ENCODE peak calls at places on chromosomes 2 and 18, in six cellular contexts. One of them, this sample, is unnamed.
A peak's percentile ranks its signal among the peaks of the same experiment; 100 is the strongest.

GRCh38 chr18:23143059-23143831 is 8.0 kb downstream of the CABLES1 start:
- DNase-seq in activated T-helper 1 cell treated with Interleukin-2 at 50 U/mL for 16 hours: no peak
- DNase-seq in effector memory CD4-positive, alpha-beta T cell: no peak
- DNase-seq in H1: no peak
- DNase-seq in COR-L47: no peak
- DNase-seq in T follicular helper cell: no peak
- DNase-seq in this sample: no peak

GRCh38 chr2:171316220-171316619 is 117.6 kb downstream of the METTL8 start:
- DNase-seq in effector memory CD4-positive, alpha-beta T cell: no peak
- DNase-seq in COR-L47: no peak
- DNase-seq in activated T-helper 1 cell treated with Interleukin-2 at 50 U/mL for 16 hours: no peak
- DNase-seq in T follicular helper cell: no peak
- DNase-seq in H1: peak; percentile 48
- DNase-seq in this sample: peak; percentile 7

GRCh38 chr2:27721335-27721734 is 50.2 kb upstream of the MRPL33 start:
- DNase-seq in activated T-helper 1 cell treated with Interleukin-2 at 50 U/mL for 16 hours: no peak
- DNase-seq in COR-L47: no peak
- DNase-seq in H1: no peak
- DNase-seq in T follicular helper cell: no peak
- DNase-seq in effector memory CD4-positive, alpha-beta T cell: no peak
- DNase-seq in this sample: no peak

GRCh38 chr18:13218376-13219011 is at the start of gene LDLRAD4:
- DNase-seq in T follicular helper cell: peak; percentile 37
- DNase-seq in activated T-helper 1 cell treated with Interleukin-2 at 50 U/mL for 16 hours: peak; percentile 13
- DNase-seq in effector memory CD4-positive, alpha-beta T cell: peak; percentile 21
- DNase-seq in H1: peak; percentile 66
- DNase-seq in COR-L47: no peak
- DNase-seq in this sample: no peak

GRCh38 chr2:17813742-17814458 is 2.4 kb upstream of the MSGN1 start:
- DNase-seq in H1: no peak
- DNase-seq in T follicular helper cell: no peak
- DNase-seq in COR-L47: no peak
- DNase-seq in activated T-helper 1 cell treated with Interleukin-2 at 50 U/mL for 16 hours: no peak
- DNase-seq in effector memory CD4-positive, alpha-beta T cell: no peak
- DNase-seq in this sample: no peak

GRCh38 chr2:197986977-197987376 is 182.6 kb downstream of the PLCL1 start:
- DNase-seq in effector memory CD4-positive, alpha-beta T cell: no peak
- DNase-seq in activated T-helper 1 cell treated with Interleukin-2 at 50 U/mL for 16 hours: no peak
- DNase-seq in COR-L47: no peak
- DNase-seq in T follicular helper cell: no peak
- DNase-seq in H1: no peak
- DNase-seq in this sample: no peak

GRCh38 chr2:144237845-144238637 is 281.9 kb downstream of the ZEB2 start:
- DNase-seq in COR-L47: peak; percentile 82
- DNase-seq in activated T-helper 1 cell treated with Interleukin-2 at 50 U/mL for 16 hours: no peak
- DNase-seq in H1: no peak
- DNase-seq in effector memory CD4-positive, alpha-beta T cell: no peak
- DNase-seq in T follicular helper cell: no peak
- DNase-seq in this sample: no peak

GRCh38 chr2:70937866-70938579 is 2.3 kb downstream of the ATP6V1B1 start:
- DNase-seq in COR-L47: no peak
- DNase-seq in H1: peak; percentile 51
- DNase-seq in activated T-helper 1 cell treated with Interleukin-2 at 50 U/mL for 16 hours: no peak
- DNase-seq in effector memory CD4-positive, alpha-beta T cell: no peak
- DNase-seq in T follicular helper cell: no peak
- DNase-seq in this sample: no peak

GRCh38 chr2:233210843-233211600 is 40.5 kb upstream of the ATG16L1 start:
- DNase-seq in activated T-helper 1 cell treated with Interleukin-2 at 50 U/mL for 16 hours: no peak
- DNase-seq in COR-L47: no peak
- DNase-seq in T follicular helper cell: no peak
- DNase-seq in effector memory CD4-positive, alpha-beta T cell: no peak
- DNase-seq in H1: no peak
- DNase-seq in this sample: peak; percentile 88

GRCh38 chr18:76458522-76459311 is 36.3 kb downstream of the ZNF516 start:
- DNase-seq in T follicular helper cell: no peak
- DNase-seq in H1: peak; percentile 27
- DNase-seq in COR-L47: no peak
- DNase-seq in activated T-helper 1 cell treated with Interleukin-2 at 50 U/mL for 16 hours: no peak
- DNase-seq in effector memory CD4-positive, alpha-beta T cell: no peak
- DNase-seq in this sample: no peak

GRCh38 chr18:11393486-11393885 is 215.9 kb upstream of the SLC35G4 start:
- DNase-seq in T follicular helper cell: no peak
- DNase-seq in activated T-helper 1 cell treated with Interleukin-2 at 50 U/mL for 16 hours: no peak
- DNase-seq in effector memory CD4-positive, alpha-beta T cell: no peak
- DNase-seq in H1: no peak
- DNase-seq in COR-L47: no peak
- DNase-seq in this sample: no peak

GRCh38 chr2:120344991-120345975 is 653 bp upstream of the INHBB start:
- DNase-seq in activated T-helper 1 cell treated with Interleukin-2 at 50 U/mL for 16 hours: no peak
- DNase-seq in H1: peak; percentile 68
- DNase-seq in T follicular helper cell: no peak
- DNase-seq in effector memory CD4-positive, alpha-beta T cell: no peak
- DNase-seq in COR-L47: peak; percentile 53
- DNase-seq in this sample: no peak

GRCh38 chr18:33584845-33585775 is 7.1 kb downstream of the ASXL3 start:
- DNase-seq in effector memory CD4-positive, alpha-beta T cell: no peak
- DNase-seq in T follicular helper cell: no peak
- DNase-seq in COR-L47: peak; percentile 83
- DNase-seq in H1: no peak
- DNase-seq in activated T-helper 1 cell treated with Interleukin-2 at 50 U/mL for 16 hours: no peak
- DNase-seq in this sample: no peak

GRCh38 chr2:236273126-236273525 is 8.9 kb upstream of the ASB18 start:
- DNase-seq in effector memory CD4-positive, alpha-beta T cell: no peak
- DNase-seq in activated T-helper 1 cell treated with Interleukin-2 at 50 U/mL for 16 hours: no peak
- DNase-seq in T follicular helper cell: no peak
- DNase-seq in COR-L47: no peak
- DNase-seq in H1: no peak
- DNase-seq in this sample: no peak

GRCh38 chr2:45709137-45709536 is 57.7 kb downstream of the PRKCE start:
- DNase-seq in effector memory CD4-positive, alpha-beta T cell: no peak
- DNase-seq in COR-L47: no peak
- DNase-seq in H1: no peak
- DNase-seq in T follicular helper cell: no peak
- DNase-seq in activated T-helper 1 cell treated with Interleukin-2 at 50 U/mL for 16 hours: no peak
- DNase-seq in this sample: no peak

GRCh38 chr18:74498712-74499629 is 2.8 kb downstream of the CNDP2 start:
- DNase-seq in COR-L47: no peak
- DNase-seq in activated T-helper 1 cell treated with Interleukin-2 at 50 U/mL for 16 hours: peak; percentile 64
- DNase-seq in effector memory CD4-positive, alpha-beta T cell: peak; percentile 63
- DNase-seq in T follicular helper cell: peak; percentile 61
- DNase-seq in H1: no peak
- DNase-seq in this sample: peak; percentile 12

GRCh38 chr18:77567202-77567601 is 317.6 kb downstream of the GALR1 start:
- DNase-seq in H1: no peak
- DNase-seq in activated T-helper 1 cell treated with Interleukin-2 at 50 U/mL for 16 hours: no peak
- DNase-seq in T follicular helper cell: no peak
- DNase-seq in COR-L47: no peak
- DNase-seq in effector memory CD4-positive, alpha-beta T cell: no peak
- DNase-seq in this sample: no peak

GRCh38 chr2:218745559-218746469 is 35.2 kb downstream of the TTLL4 start:
- DNase-seq in activated T-helper 1 cell treated with Interleukin-2 at 50 U/mL for 16 hours: no peak
- DNase-seq in COR-L47: no peak
- DNase-seq in effector memory CD4-positive, alpha-beta T cell: no peak
- DNase-seq in H1: no peak
- DNase-seq in T follicular helper cell: no peak
- DNase-seq in this sample: peak; percentile 33

GRCh38 chr18:22020127-22020866 is 149.1 kb upstream of the GATA6 start:
- DNase-seq in H1: no peak
- DNase-seq in effector memory CD4-positive, alpha-beta T cell: no peak
- DNase-seq in activated T-helper 1 cell treated with Interleukin-2 at 50 U/mL for 16 hours: no peak
- DNase-seq in T follicular helper cell: no peak
- DNase-seq in COR-L47: no peak
- DNase-seq in this sample: no peak

GRCh38 chr2:241033994-241034393 is 35.6 kb downstream of the SNED1 start:
- DNase-seq in COR-L47: no peak
- DNase-seq in H1: no peak
- DNase-seq in T follicular helper cell: no peak
- DNase-seq in activated T-helper 1 cell treated with Interleukin-2 at 50 U/mL for 16 hours: no peak
- DNase-seq in effector memory CD4-positive, alpha-beta T cell: no peak
- DNase-seq in this sample: no peak

GRCh38 chr18:59551902-59552635 is 145.2 kb downstream of the CCBE1 start:
- DNase-seq in COR-L47: no peak
- DNase-seq in T follicular helper cell: no peak
- DNase-seq in activated T-helper 1 cell treated with Interleukin-2 at 50 U/mL for 16 hours: no peak
- DNase-seq in H1: no peak
- DNase-seq in effector memory CD4-positive, alpha-beta T cell: no peak
- DNase-seq in this sample: peak; percentile 22

GRCh38 chr2:98110741-98111140 is 23.8 kb downstream of the VWA3B start:
- DNase-seq in COR-L47: no peak
- DNase-seq in effector memory CD4-positive, alpha-beta T cell: no peak
- DNase-seq in H1: no peak
- DNase-seq in activated T-helper 1 cell treated with Interleukin-2 at 50 U/mL for 16 hours: no peak
- DNase-seq in T follicular helper cell: no peak
- DNase-seq in this sample: no peak

GRCh38 chr2:25411281-25411680 is 69.6 kb upstream of the DNMT3A start:
- DNase-seq in effector memory CD4-positive, alpha-beta T cell: no peak
- DNase-seq in H1: no peak
- DNase-seq in activated T-helper 1 cell treated with Interleukin-2 at 50 U/mL for 16 hours: no peak
- DNase-seq in COR-L47: no peak
- DNase-seq in T follicular helper cell: no peak
- DNase-seq in this sample: no peak

GRCh38 chr18:31931163-31931885 is 11.6 kb downstream of the TRAPPC8 start:
- DNase-seq in T follicular helper cell: no peak
- DNase-seq in COR-L47: no peak
- DNase-seq in H1: no peak
- DNase-seq in activated T-helper 1 cell treated with Interleukin-2 at 50 U/mL for 16 hours: no peak
- DNase-seq in effector memory CD4-positive, alpha-beta T cell: no peak
- DNase-seq in this sample: peak; percentile 37

GRCh38 chr2:232435805-232436204 is 20.1 kb upstream of the ALPI start:
- DNase-seq in H1: no peak
- DNase-seq in activated T-helper 1 cell treated with Interleukin-2 at 50 U/mL for 16 hours: no peak
- DNase-seq in T follicular helper cell: no peak
- DNase-seq in COR-L47: no peak
- DNase-seq in effector memory CD4-positive, alpha-beta T cell: no peak
- DNase-seq in this sample: no peak

GRCh38 chr2:40317047-40317446 is 134.8 kb downstream of the SLC8A1 start:
- DNase-seq in effector memory CD4-positive, alpha-beta T cell: no peak
- DNase-seq in COR-L47: no peak
- DNase-seq in H1: no peak
- DNase-seq in activated T-helper 1 cell treated with Interleukin-2 at 50 U/mL for 16 hours: no peak
- DNase-seq in T follicular helper cell: no peak
- DNase-seq in this sample: peak; percentile 31

GRCh38 chr2:174325932-174326879 is 8.5 kb upstream of the SP9 start:
- DNase-seq in H1: peak; percentile 84
- DNase-seq in T follicular helper cell: no peak
- DNase-seq in activated T-helper 1 cell treated with Interleukin-2 at 50 U/mL for 16 hours: no peak
- DNase-seq in effector memory CD4-positive, alpha-beta T cell: no peak
- DNase-seq in COR-L47: peak; percentile 9
- DNase-seq in this sample: no peak

GRCh38 chr2:233565685-233566140 is 869 bp downstream of the USP40 start:
- DNase-seq in H1: no peak
- DNase-seq in activated T-helper 1 cell treated with Interleukin-2 at 50 U/mL for 16 hours: no peak
- DNase-seq in COR-L47: no peak
- DNase-seq in effector memory CD4-positive, alpha-beta T cell: no peak
- DNase-seq in T follicular helper cell: no peak
- DNase-seq in this sample: no peak